ENCODE peak calls at places on chromosomes 1 and 21, in seven cellular contexts. One of them, this sample, is unnamed.

GRCh38 chr21:46153259-46154154 is 1.9 kb downstream of the FTCD start:
- DNase-seq in A549: peak; percentile 43
- DNase-seq in body of pancreas: peak; percentile 73
- DNase-seq in thoracic aorta: peak; percentile 1
- DNase-seq in uterus: peak; percentile 51
- DNase-seq in right atrium auricular region: peak; percentile 61
- DNase-seq in stomach: peak; percentile 58
- DNase-seq in this sample: peak; percentile 72

GRCh38 chr1:172167801-172168596 is 252.5 kb upstream of the C1orf105 start:
- DNase-seq in A549: no peak
- DNase-seq in body of pancreas: peak; percentile 6
- DNase-seq in thoracic aorta: no peak
- DNase-seq in uterus: no peak
- DNase-seq in right atrium auricular region: no peak
- DNase-seq in stomach: no peak
- DNase-seq in this sample: peak; percentile 92

GRCh38 chr1:215082532-215083407 is at the start of gene KCNK2:
- DNase-seq in A549: no peak
- DNase-seq in body of pancreas: no peak
- DNase-seq in thoracic aorta: no peak
- DNase-seq in uterus: no peak
- DNase-seq in right atrium auricular region: no peak
- DNase-seq in stomach: no peak
- DNase-seq in this sample: peak; percentile 16

GRCh38 chr1:81758213-81758612 is 42.5 kb upstream of the ADGRL2 start:
- DNase-seq in A549: no peak
- DNase-seq in body of pancreas: no peak
- DNase-seq in thoracic aorta: no peak
- DNase-seq in uterus: no peak
- DNase-seq in right atrium auricular region: no peak
- DNase-seq in stomach: no peak
- DNase-seq in this sample: no peak

GRCh38 chr1:182702826-182703524 is 18.6 kb upstream of the RGS8 start:
- DNase-seq in A549: no peak
- DNase-seq in body of pancreas: no peak
- DNase-seq in thoracic aorta: no peak
- DNase-seq in uterus: no peak
- DNase-seq in right atrium auricular region: no peak
- DNase-seq in stomach: no peak
- DNase-seq in this sample: no peak

GRCh38 chr1:39187276-39188046 is 17.0 kb upstream of the MACF1 start:
- DNase-seq in A549: no peak
- DNase-seq in body of pancreas: no peak
- DNase-seq in thoracic aorta: no peak
- DNase-seq in uterus: no peak
- DNase-seq in right atrium auricular region: no peak
- DNase-seq in stomach: no peak
- DNase-seq in this sample: no peak

GRCh38 chr1:23660671-23661070 is 30.9 kb upstream of the RPL11 start:
- DNase-seq in A549: no peak
- DNase-seq in body of pancreas: no peak
- DNase-seq in thoracic aorta: no peak
- DNase-seq in uterus: no peak
- DNase-seq in right atrium auricular region: no peak
- DNase-seq in stomach: no peak
- DNase-seq in this sample: no peak

GRCh38 chr1:226723640-226724532 is 15.2 kb downstream of the ITPKB start:
- DNase-seq in A549: no peak
- DNase-seq in body of pancreas: peak; percentile 40
- DNase-seq in thoracic aorta: no peak
- DNase-seq in uterus: peak; percentile 80
- DNase-seq in right atrium auricular region: no peak
- DNase-seq in stomach: no peak
- DNase-seq in this sample: peak; percentile 85

GRCh38 chr21:34915364-34915834 is 133.7 kb downstream of the RUNX1 start:
- DNase-seq in A549: no peak
- DNase-seq in body of pancreas: no peak
- DNase-seq in thoracic aorta: no peak
- DNase-seq in uterus: no peak
- DNase-seq in right atrium auricular region: no peak
- DNase-seq in stomach: no peak
- DNase-seq in this sample: no peak

GRCh38 chr1:19066248-19066873 is 109.9 kb upstream of the IFFO2 start:
- DNase-seq in A549: no peak
- DNase-seq in body of pancreas: peak; percentile 60
- DNase-seq in thoracic aorta: no peak
- DNase-seq in uterus: no peak
- DNase-seq in right atrium auricular region: no peak
- DNase-seq in stomach: no peak
- DNase-seq in this sample: no peak

GRCh38 chr1:218257971-218258370 is 27.1 kb upstream of the RRP15 start:
- DNase-seq in A549: no peak
- DNase-seq in body of pancreas: no peak
- DNase-seq in thoracic aorta: no peak
- DNase-seq in uterus: no peak
- DNase-seq in right atrium auricular region: no peak
- DNase-seq in stomach: no peak
- DNase-seq in this sample: no peak
- H3K4me3 ChIP-seq in A549: no peak overlapping the region
- H3K4me3 ChIP-seq in body of pancreas: no peak overlapping the region
- H3K4me3 ChIP-seq in thoracic aorta: no peak overlapping the region
- H3K4me3 ChIP-seq in uterus: no peak overlapping the region
- H3K4me3 ChIP-seq in right atrium auricular region: no peak overlapping the region
- H3K4me3 ChIP-seq in stomach: no peak overlapping the region
- H3K4me3 ChIP-seq in this sample: no peak overlapping the region

GRCh38 chr1:160247053-160247452 is 15.3 kb downstream of the DCAF8 start:
- DNase-seq in A549: no peak
- DNase-seq in body of pancreas: peak; percentile 30
- DNase-seq in thoracic aorta: no peak
- DNase-seq in uterus: no peak
- DNase-seq in right atrium auricular region: no peak
- DNase-seq in stomach: no peak
- DNase-seq in this sample: no peak

GRCh38 chr1:160244209-160244608 is 18.1 kb downstream of the DCAF8 start:
- DNase-seq in A549: no peak
- DNase-seq in body of pancreas: no peak
- DNase-seq in thoracic aorta: no peak
- DNase-seq in uterus: no peak
- DNase-seq in right atrium auricular region: no peak
- DNase-seq in stomach: no peak
- DNase-seq in this sample: no peak

GRCh38 chr1:160245420-160245819 is 16.9 kb downstream of the DCAF8 start:
- DNase-seq in A549: no peak
- DNase-seq in body of pancreas: no peak
- DNase-seq in thoracic aorta: no peak
- DNase-seq in uterus: no peak
- DNase-seq in right atrium auricular region: no peak
- DNase-seq in stomach: no peak
- DNase-seq in this sample: no peak

GRCh38 chr1:160239582-160240299 is 22.6 kb downstream of the DCAF8 start:
- DNase-seq in A549: no peak
- DNase-seq in body of pancreas: no peak
- DNase-seq in thoracic aorta: no peak
- DNase-seq in uterus: no peak
- DNase-seq in right atrium auricular region: no peak
- DNase-seq in stomach: no peak
- DNase-seq in this sample: no peak

DNA sequence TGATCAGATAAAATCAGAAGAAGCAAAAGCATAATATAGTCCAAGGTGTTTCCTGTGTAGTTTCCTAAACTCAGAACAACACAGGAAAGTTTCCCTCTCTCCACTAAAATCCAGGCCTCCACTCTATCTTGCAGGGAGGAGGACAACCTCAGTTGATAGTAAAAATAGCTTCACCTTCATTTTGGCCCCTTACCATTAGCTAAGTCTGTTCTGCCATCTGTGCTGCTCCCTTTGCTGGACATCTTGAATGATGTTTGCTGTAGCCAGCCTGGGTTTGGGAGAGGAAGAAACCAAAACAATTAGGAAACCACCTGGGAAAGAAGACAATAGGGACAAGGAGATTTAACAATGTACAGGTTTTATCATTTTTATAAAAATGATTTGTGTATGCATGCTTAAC is 18.6 kb downstream of the DCAF8 start:
- DNase-seq in A549: no peak
- DNase-seq in body of pancreas: no peak
- DNase-seq in thoracic aorta: no peak
- DNase-seq in uterus: no peak
- DNase-seq in right atrium auricular region: no peak
- DNase-seq in stomach: no peak
- DNase-seq in this sample: no peak
- H3K4me1 ChIP-seq in A549: peaks cover 16% of the 10 kb centered on the region
- H3K4me1 ChIP-seq in body of pancreas: peaks cover 54% of the 10 kb centered on the region
- H3K4me1 ChIP-seq in thoracic aorta: peaks cover 34% of the 10 kb centered on the region
- H3K4me1 ChIP-seq in uterus: no peaks in the 10 kb centered on the region
- H3K4me1 ChIP-seq in right atrium auricular region: no peaks in the 10 kb centered on the region
- H3K4me1 ChIP-seq in stomach: peaks cover 5% of the 10 kb centered on the region
- H3K4me1 ChIP-seq in this sample: no peaks in the 10 kb centered on the region

DNA sequence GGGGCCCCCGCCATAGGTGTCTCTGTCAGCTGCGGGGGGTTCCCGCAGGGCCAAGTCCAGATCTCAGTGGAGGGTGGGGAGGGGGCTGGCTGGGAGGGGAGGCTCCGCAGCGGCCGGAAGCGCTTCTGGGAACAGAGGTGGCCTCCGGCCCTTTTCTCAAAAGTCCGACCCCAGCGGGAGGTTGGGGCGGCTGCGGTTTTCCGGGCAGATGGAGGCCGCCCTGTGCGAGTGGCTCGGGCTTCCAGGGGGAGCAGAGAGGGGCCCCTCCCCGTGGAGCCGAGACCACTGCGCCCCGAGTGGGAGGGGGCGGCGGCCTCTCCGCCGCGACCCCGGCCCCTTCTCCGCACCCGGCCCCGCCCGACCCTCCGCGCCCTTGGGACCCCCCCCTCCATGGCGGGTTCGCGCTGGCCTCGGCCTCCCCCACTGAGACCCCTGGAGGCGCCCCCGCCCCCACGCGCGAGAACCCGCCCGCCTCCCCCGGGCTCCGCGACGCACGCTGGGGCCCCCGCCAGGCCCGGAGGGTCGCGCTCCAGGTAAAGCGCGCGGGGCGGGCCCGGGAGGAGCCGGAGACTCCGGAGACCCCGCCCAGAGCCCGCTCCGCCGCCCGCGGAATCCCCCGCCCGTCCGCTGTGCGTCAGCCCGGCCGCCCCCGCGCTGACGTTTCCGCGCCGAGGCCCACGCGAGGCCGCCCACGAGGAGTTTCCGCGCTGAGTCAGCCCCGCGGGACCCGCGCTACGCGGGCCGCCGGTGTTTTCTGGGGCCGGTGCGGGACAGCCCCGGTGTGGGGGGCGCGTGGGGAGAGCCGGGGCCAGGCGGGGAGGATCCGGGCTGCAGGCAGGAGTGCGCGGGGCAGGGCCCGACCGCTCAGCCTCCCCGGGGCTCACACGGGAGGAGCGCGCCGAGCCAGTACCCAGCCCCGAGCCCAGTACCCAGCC is 5.2 kb downstream of the TNFRSF18 start:
- DNase-seq in A549: peak; percentile 35
- DNase-seq in body of pancreas: peak; percentile 44
- DNase-seq in thoracic aorta: no peak
- DNase-seq in uterus: peak; percentile 48
- DNase-seq in right atrium auricular region: no peak
- DNase-seq in stomach: peak; percentile 49
- DNase-seq in this sample: peak; percentile 57
- H3K4me3 ChIP-seq in A549: peak overlapping the region; percentile 50
- H3K4me3 ChIP-seq in body of pancreas: peak overlapping the region; percentile 9
- H3K4me3 ChIP-seq in thoracic aorta: peak overlapping the region; percentile 69
- H3K4me3 ChIP-seq in uterus: peak overlapping the region; percentile 14
- H3K4me3 ChIP-seq in right atrium auricular region: peak overlapping the region; percentile 56
- H3K4me3 ChIP-seq in stomach: peak overlapping the region; percentile 48
- H3K4me3 ChIP-seq in this sample: peak overlapping the region; percentile 48

GRCh38 chr1:9730096-9730901 is 78.8 kb downstream of the PIK3CD start:
- DNase-seq in A549: no peak
- DNase-seq in body of pancreas: no peak
- DNase-seq in thoracic aorta: no peak
- DNase-seq in uterus: no peak
- DNase-seq in right atrium auricular region: no peak
- DNase-seq in stomach: no peak
- DNase-seq in this sample: no peak

GRCh38 chr1:9731561-9731960 is 80.0 kb downstream of the PIK3CD start:
- DNase-seq in A549: no peak
- DNase-seq in body of pancreas: no peak
- DNase-seq in thoracic aorta: no peak
- DNase-seq in uterus: no peak
- DNase-seq in right atrium auricular region: no peak
- DNase-seq in stomach: no peak
- DNase-seq in this sample: no peak

GRCh38 chr1:9728451-9729295 is 77.1 kb downstream of the PIK3CD start:
- DNase-seq in A549: no peak
- DNase-seq in body of pancreas: no peak
- DNase-seq in thoracic aorta: no peak
- DNase-seq in uterus: no peak
- DNase-seq in right atrium auricular region: no peak
- DNase-seq in stomach: no peak
- DNase-seq in this sample: no peak

GRCh38 chr1:9731051-9731537 is 79.6 kb downstream of the PIK3CD start:
- DNase-seq in A549: no peak
- DNase-seq in body of pancreas: no peak
- DNase-seq in thoracic aorta: no peak
- DNase-seq in uterus: no peak
- DNase-seq in right atrium auricular region: no peak
- DNase-seq in stomach: no peak
- DNase-seq in this sample: no peak

DNA sequence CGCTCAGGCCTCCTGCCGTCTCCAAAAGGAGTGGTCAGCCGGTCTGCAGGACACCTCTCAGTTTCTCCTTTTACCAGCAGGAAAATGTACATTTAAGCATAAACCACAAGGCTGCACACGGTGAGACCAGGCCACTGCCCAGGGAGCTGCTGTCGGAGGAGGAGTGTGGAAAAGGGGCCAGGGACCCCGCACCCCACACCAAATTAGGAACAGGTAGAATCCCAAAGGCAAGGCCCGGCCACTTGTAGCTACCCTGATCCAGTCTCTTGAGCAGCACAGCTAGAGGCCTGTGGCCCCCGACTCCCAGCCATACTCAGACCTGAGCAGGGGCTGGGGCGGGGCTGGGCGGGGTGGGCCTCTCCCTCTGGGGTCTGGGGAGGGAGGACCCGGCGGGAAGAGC is 78.0 kb downstream of the PIK3CD start:
- DNase-seq in A549: no peak
- DNase-seq in body of pancreas: no peak
- DNase-seq in thoracic aorta: no peak
- DNase-seq in uterus: no peak
- DNase-seq in right atrium auricular region: no peak
- DNase-seq in stomach: no peak
- DNase-seq in this sample: no peak
- H3K4me1 ChIP-seq in A549: no peaks in the 10 kb centered on the region
- H3K4me1 ChIP-seq in body of pancreas: no peaks in the 10 kb centered on the region
- H3K4me1 ChIP-seq in thoracic aorta: no peaks in the 10 kb centered on the region
- H3K4me1 ChIP-seq in uterus: no peaks in the 10 kb centered on the region
- H3K4me1 ChIP-seq in right atrium auricular region: no peaks in the 10 kb centered on the region
- H3K4me1 ChIP-seq in stomach: no peaks in the 10 kb centered on the region
- H3K4me1 ChIP-seq in this sample: no peaks in the 10 kb centered on the region